ENCODE peak calls at places on chromosomes 11 and 22, in ten cellular contexts. One of them, this sample, is unnamed. For H3K4me1, the result is how much of the 10 kb centered on the place peaks cover.

GRCh38 chr11:3143136-3143880 is 21.8 kb downstream of the OSBPL5 start:
- DNase-seq in lung: no peak
- DNase-seq in upper lobe of right lung: no peak
- DNase-seq in left ventricle myocardium inferior: no peak
- DNase-seq in stomach: no peak
- DNase-seq in colonic mucosa: no peak
- DNase-seq in A549: no peak
- DNase-seq in heart right ventricle: no peak
- DNase-seq in Peyer's patch: no peak
- DNase-seq in vagina: no peak
- DNase-seq in this sample: no peak

GRCh38 chr11:111454561-111455192 is 57.5 kb downstream of the BTG4 start:
- DNase-seq in left ventricle myocardium inferior: no peak
- DNase-seq in colonic mucosa: peak
- DNase-seq in lung: no peak
- DNase-seq in heart right ventricle: no peak
- DNase-seq in Peyer's patch: no peak
- DNase-seq in upper lobe of right lung: no peak
- DNase-seq in stomach: no peak
- DNase-seq in vagina: peak
- DNase-seq in A549: peak
- DNase-seq in this sample: no peak

GRCh38 chr11:7672960-7673723 is at the start of gene CYB5R2:
- DNase-seq in heart right ventricle: peak
- DNase-seq in colonic mucosa: peak
- DNase-seq in vagina: no peak
- DNase-seq in A549: peak
- DNase-seq in stomach: peak
- DNase-seq in Peyer's patch: peak
- DNase-seq in upper lobe of right lung: peak
- DNase-seq in lung: peak
- DNase-seq in left ventricle myocardium inferior: peak
- DNase-seq in this sample: no peak

GRCh38 chr22:35409783-35410662 is 10.1 kb downstream of the MCM5 start:
- DNase-seq in Peyer's patch: no peak
- DNase-seq in vagina: no peak
- DNase-seq in left ventricle myocardium inferior: no peak
- DNase-seq in colonic mucosa: no peak
- DNase-seq in heart right ventricle: no peak
- DNase-seq in upper lobe of right lung: peak
- DNase-seq in stomach: no peak
- DNase-seq in A549: no peak
- DNase-seq in lung: peak
- DNase-seq in this sample: peak

GRCh38 chr22:41976961-41977566 is 7.8 kb downstream of the SEPTIN3 start:
- DNase-seq in Peyer's patch: no peak
- DNase-seq in vagina: no peak
- DNase-seq in stomach: no peak
- DNase-seq in upper lobe of right lung: no peak
- DNase-seq in lung: no peak
- DNase-seq in colonic mucosa: no peak
- DNase-seq in A549: no peak
- DNase-seq in heart right ventricle: no peak
- DNase-seq in left ventricle myocardium inferior: no peak
- DNase-seq in this sample: no peak

GRCh38 chr11:102451693-102452460 is 688 bp downstream of the TMEM123 start:
- DNase-seq in Peyer's patch: peak
- DNase-seq in colonic mucosa: peak
- DNase-seq in left ventricle myocardium inferior: peak
- DNase-seq in lung: peak
- DNase-seq in upper lobe of right lung: peak
- DNase-seq in stomach: peak
- DNase-seq in heart right ventricle: peak
- DNase-seq in vagina: no peak
- DNase-seq in A549: peak
- DNase-seq in this sample: peak

GRCh38 chr11:60924110-60924905 is at the start of gene TMEM132A:
- DNase-seq in heart right ventricle: peak
- DNase-seq in stomach: peak
- DNase-seq in vagina: no peak
- DNase-seq in lung: peak
- DNase-seq in A549: peak
- DNase-seq in Peyer's patch: peak
- DNase-seq in colonic mucosa: peak
- DNase-seq in left ventricle myocardium inferior: peak
- DNase-seq in upper lobe of right lung: peak
- DNase-seq in this sample: peak

GRCh38 chr11:102177974-102178631 is 67.9 kb downstream of the YAP1 start:
- DNase-seq in Peyer's patch: no peak
- DNase-seq in heart right ventricle: no peak
- DNase-seq in lung: no peak
- DNase-seq in upper lobe of right lung: no peak
- DNase-seq in colonic mucosa: no peak
- DNase-seq in left ventricle myocardium inferior: no peak
- DNase-seq in stomach: no peak
- DNase-seq in A549: peak
- DNase-seq in vagina: no peak
- DNase-seq in this sample: no peak

GRCh38 chr22:28883917-28884753 is 763 bp downstream of the ZNRF3 start:
- DNase-seq in A549: peak
- DNase-seq in Peyer's patch: peak
- DNase-seq in lung: no peak
- DNase-seq in heart right ventricle: peak
- DNase-seq in colonic mucosa: peak
- DNase-seq in vagina: no peak
- DNase-seq in upper lobe of right lung: peak
- DNase-seq in stomach: peak
- DNase-seq in left ventricle myocardium inferior: peak
- DNase-seq in this sample: peak

GRCh38 chr11:130769782-130770565 is 146.3 kb downstream of the SNX19 start:
- DNase-seq in upper lobe of right lung: no peak
- DNase-seq in heart right ventricle: no peak
- DNase-seq in left ventricle myocardium inferior: no peak
- DNase-seq in vagina: no peak
- DNase-seq in colonic mucosa: no peak
- DNase-seq in stomach: no peak
- DNase-seq in Peyer's patch: no peak
- DNase-seq in lung: no peak
- DNase-seq in A549: no peak
- DNase-seq in this sample: no peak

GRCh38 chr11:47181271-47181670 is 4.6 kb upstream of the ARFGAP2 start:
- DNase-seq in upper lobe of right lung: no peak
- DNase-seq in stomach: no peak
- DNase-seq in left ventricle myocardium inferior: no peak
- DNase-seq in A549: no peak
- DNase-seq in heart right ventricle: no peak
- DNase-seq in Peyer's patch: no peak
- DNase-seq in vagina: no peak
- DNase-seq in lung: no peak
- DNase-seq in colonic mucosa: no peak
- DNase-seq in this sample: no peak

GRCh38 chr11:57604289-57605010 is 7.0 kb downstream of the SERPING1 start:
- DNase-seq in heart right ventricle: no peak
- DNase-seq in lung: no peak
- DNase-seq in upper lobe of right lung: no peak
- DNase-seq in Peyer's patch: no peak
- DNase-seq in stomach: no peak
- DNase-seq in A549: no peak
- DNase-seq in vagina: no peak
- DNase-seq in colonic mucosa: no peak
- DNase-seq in left ventricle myocardium inferior: no peak
- DNase-seq in this sample: peak

GRCh38 chr22:29883045-29883830 is at the start of gene MTMR3:
- DNase-seq in upper lobe of right lung: peak
- DNase-seq in vagina: peak
- DNase-seq in colonic mucosa: peak
- DNase-seq in Peyer's patch: peak
- DNase-seq in A549: peak
- DNase-seq in heart right ventricle: peak
- DNase-seq in stomach: peak
- DNase-seq in lung: peak
- DNase-seq in left ventricle myocardium inferior: peak
- DNase-seq in this sample: peak

DNA sequence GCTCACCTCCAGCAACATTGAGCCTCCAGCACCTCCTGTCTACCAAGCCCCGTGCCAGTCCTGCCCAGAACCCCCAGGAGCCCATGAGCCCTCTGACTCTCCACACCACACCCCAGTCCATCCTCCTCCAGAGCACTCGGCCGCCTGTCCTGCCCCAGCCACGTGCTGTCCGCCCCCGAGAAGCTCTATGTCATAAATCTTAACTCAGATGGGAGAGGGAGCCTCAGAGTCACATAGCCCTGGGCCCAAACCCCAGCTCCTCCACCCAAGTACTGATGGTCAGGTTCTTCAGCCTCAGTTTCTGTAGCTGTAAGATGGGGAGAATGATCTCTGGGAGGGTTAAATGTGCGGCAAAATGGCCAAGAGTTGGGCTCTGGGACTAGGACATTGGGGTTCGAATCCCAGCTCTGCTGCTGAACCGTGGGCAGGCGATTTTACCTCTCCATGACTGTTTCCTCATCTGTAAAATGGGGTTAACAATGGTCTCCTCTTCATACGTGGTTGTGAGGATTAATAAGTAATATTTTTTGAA is 27.8 kb downstream of the CYTH4 start:
- DNase-seq in heart right ventricle: no peak
- DNase-seq in colonic mucosa: no peak
- DNase-seq in upper lobe of right lung: no peak
- DNase-seq in Peyer's patch: no peak
- DNase-seq in lung: no peak
- DNase-seq in vagina: no peak
- DNase-seq in A549: no peak
- DNase-seq in left ventricle myocardium inferior: no peak
- DNase-seq in stomach: no peak
- DNase-seq in this sample: peak
- H3K4me1 ChIP-seq in heart right ventricle: under half
- H3K4me1 ChIP-seq in colonic mucosa: under half
- H3K4me1 ChIP-seq in upper lobe of right lung: half or more
- H3K4me1 ChIP-seq in Peyer's patch: under half
- H3K4me1 ChIP-seq in lung: under half
- H3K4me1 ChIP-seq in vagina: under half
- H3K4me1 ChIP-seq in A549: half or more
- H3K4me1 ChIP-seq in left ventricle myocardium inferior: under half
- H3K4me1 ChIP-seq in stomach: under half
- H3K4me1 ChIP-seq in this sample: half or more

GRCh38 chr11:64533501-64533900 is 57.5 kb upstream of the SLC22A12 start:
- DNase-seq in stomach: no peak
- DNase-seq in left ventricle myocardium inferior: no peak
- DNase-seq in vagina: no peak
- DNase-seq in colonic mucosa: no peak
- DNase-seq in Peyer's patch: no peak
- DNase-seq in A549: no peak
- DNase-seq in heart right ventricle: no peak
- DNase-seq in upper lobe of right lung: no peak
- DNase-seq in lung: no peak
- DNase-seq in this sample: peak
- H3K4me1 ChIP-seq in stomach: under half
- H3K4me1 ChIP-seq in left ventricle myocardium inferior: under half
- H3K4me1 ChIP-seq in vagina: under half
- H3K4me1 ChIP-seq in colonic mucosa: under half
- H3K4me1 ChIP-seq in Peyer's patch: under half
- H3K4me1 ChIP-seq in A549: under half
- H3K4me1 ChIP-seq in heart right ventricle: under half
- H3K4me1 ChIP-seq in upper lobe of right lung: under half
- H3K4me1 ChIP-seq in lung: under half
- H3K4me1 ChIP-seq in this sample: under half

GRCh38 chr22:22198751-22199150 is 45.8 kb upstream of the VPREB1 start:
- DNase-seq in Peyer's patch: no peak
- DNase-seq in lung: no peak
- DNase-seq in colonic mucosa: no peak
- DNase-seq in left ventricle myocardium inferior: no peak
- DNase-seq in upper lobe of right lung: no peak
- DNase-seq in vagina: no peak
- DNase-seq in stomach: no peak
- DNase-seq in A549: no peak
- DNase-seq in heart right ventricle: no peak
- DNase-seq in this sample: no peak
- H3K4me1 ChIP-seq in Peyer's patch: under half
- H3K4me1 ChIP-seq in lung: under half
- H3K4me1 ChIP-seq in colonic mucosa: under half
- H3K4me1 ChIP-seq in left ventricle myocardium inferior: under half
- H3K4me1 ChIP-seq in upper lobe of right lung: under half
- H3K4me1 ChIP-seq in vagina: under half
- H3K4me1 ChIP-seq in stomach: under half
- H3K4me1 ChIP-seq in A549: under half
- H3K4me1 ChIP-seq in heart right ventricle: under half
- H3K4me1 ChIP-seq in this sample: under half

GRCh38 chr11:128464878-128465277 is 122.5 kb downstream of the ETS1 start:
- DNase-seq in heart right ventricle: no peak
- DNase-seq in vagina: no peak
- DNase-seq in stomach: no peak
- DNase-seq in upper lobe of right lung: no peak
- DNase-seq in lung: no peak
- DNase-seq in left ventricle myocardium inferior: no peak
- DNase-seq in A549: no peak
- DNase-seq in colonic mucosa: no peak
- DNase-seq in Peyer's patch: no peak
- DNase-seq in this sample: no peak

GRCh38 chr11:128463386-128463829 is 124.0 kb downstream of the ETS1 start:
- DNase-seq in A549: no peak
- DNase-seq in lung: no peak
- DNase-seq in colonic mucosa: no peak
- DNase-seq in heart right ventricle: peak
- DNase-seq in left ventricle myocardium inferior: no peak
- DNase-seq in Peyer's patch: no peak
- DNase-seq in upper lobe of right lung: no peak
- DNase-seq in vagina: no peak
- DNase-seq in stomach: no peak
- DNase-seq in this sample: no peak

GRCh38 chr11:128462802-128463385 is 124.5 kb downstream of the ETS1 start:
- DNase-seq in vagina: no peak
- DNase-seq in upper lobe of right lung: no peak
- DNase-seq in A549: no peak
- DNase-seq in colonic mucosa: no peak
- DNase-seq in lung: no peak
- DNase-seq in Peyer's patch: no peak
- DNase-seq in stomach: no peak
- DNase-seq in heart right ventricle: no peak
- DNase-seq in left ventricle myocardium inferior: no peak
- DNase-seq in this sample: no peak

GRCh38 chr11:128465531-128465930 is 121.8 kb downstream of the ETS1 start:
- DNase-seq in Peyer's patch: no peak
- DNase-seq in A549: no peak
- DNase-seq in heart right ventricle: no peak
- DNase-seq in lung: no peak
- DNase-seq in colonic mucosa: no peak
- DNase-seq in vagina: no peak
- DNase-seq in stomach: no peak
- DNase-seq in upper lobe of right lung: no peak
- DNase-seq in left ventricle myocardium inferior: no peak
- DNase-seq in this sample: no peak

GRCh38 chr11:128463975-128464374 is 123.4 kb downstream of the ETS1 start:
- DNase-seq in heart right ventricle: no peak
- DNase-seq in stomach: no peak
- DNase-seq in colonic mucosa: no peak
- DNase-seq in lung: no peak
- DNase-seq in left ventricle myocardium inferior: no peak
- DNase-seq in upper lobe of right lung: no peak
- DNase-seq in Peyer's patch: no peak
- DNase-seq in A549: no peak
- DNase-seq in vagina: no peak
- DNase-seq in this sample: no peak
- H3K4me1 ChIP-seq in heart right ventricle: under half
- H3K4me1 ChIP-seq in stomach: under half
- H3K4me1 ChIP-seq in colonic mucosa: under half
- H3K4me1 ChIP-seq in lung: under half
- H3K4me1 ChIP-seq in left ventricle myocardium inferior: half or more
- H3K4me1 ChIP-seq in upper lobe of right lung: half or more
- H3K4me1 ChIP-seq in Peyer's patch: under half
- H3K4me1 ChIP-seq in A549: under half
- H3K4me1 ChIP-seq in vagina: half or more
- H3K4me1 ChIP-seq in this sample: half or more